ENCODE peak calls at places on chromosomes 4 and X, in ten cellular contexts. B, S, T, X, D, N, U, G, L and V are unnamed samples.

GRCh38 chr4:6362896-6363295 is 93.2 kb downstream of the WFS1 start:
- DNase-seq in G (no peak), S (no peak), N (no peak), D (peak; percentile 17), B (no peak), T (peak; percentile 72), L (peak; percentile 45), U (no peak), X (no peak), V (peak; percentile 29)

GRCh38 chr4:127001898-127002297 is 630.9 kb upstream of the INTU start:
- DNase-seq in N (no peak), U (no peak), G (no peak), L (no peak), D (no peak), T (no peak), B (no peak), X (no peak), S (no peak), V (no peak)

GRCh38 chr4:145302725-145303124 is 122.3 kb upstream of the OTUD4 start:
- DNase-seq in G (peak; percentile 12), X (no peak), T (no peak), N (no peak), D (no peak), S (no peak), L (no peak), B (no peak), U (no peak), V (no peak)

GRCh38 chr4:185276036-185276435 is 66.6 kb downstream of the SNX25 start:
- DNase-seq in U (no peak), L (no peak), T (no peak), N (no peak), G (no peak), D (no peak), X (no peak), B (no peak), S (no peak), V (no peak)

GRCh38 chr4:184306949-184307348 is 89.3 kb upstream of the ENPP6 start:
- DNase-seq in N (no peak), S (no peak), G (no peak), D (no peak), X (peak; percentile 23), L (no peak), B (no peak), T (no peak), U (no peak), V (no peak)

GRCh38 chr4:170109586-170110289 is 20.0 kb upstream of the AADAT start:
- DNase-seq in T (no peak), U (no peak), S (no peak), B (no peak), L (no peak), N (no peak), X (no peak), G (no peak), D (no peak), V (no peak)

GRCh38 chr4:56937262-56937661 is 29.6 kb downstream of the REST start:
- DNase-seq in B (no peak), S (no peak), T (no peak), X (no peak), D (no peak), G (peak; percentile 11), N (no peak), L (no peak), U (no peak), V (no peak)

GRCh38 chr4:86975927-86976326 is 41.1 kb downstream of the AFF1 start:
- DNase-seq in N (no peak), U (no peak), D (no peak), G (no peak), S (no peak), T (no peak), L (no peak), B (no peak), X (no peak), V (no peak)

GRCh38 chr4:126664839-126665238 is 967.9 kb upstream of the INTU start:
- DNase-seq in G (no peak), T (no peak), B (no peak), U (no peak), S (no peak), X (no peak), D (no peak), L (no peak), N (no peak), V (no peak)

GRCh38 chr4:109157205-109157604 is 145.3 kb downstream of the COL25A1 start:
- DNase-seq in U (no peak), N (no peak), X (no peak), L (no peak), B (no peak), S (no peak), T (no peak), G (no peak), D (no peak), V (no peak)

GRCh38 chrX:133214316-133214715 is 3.8 kb downstream of the TFDP3 start:
- DNase-seq in S (no peak), G (no peak), N (no peak), X (no peak), U (no peak), L (no peak), D (no peak), B (no peak), T (no peak), V (no peak)

GRCh38 chrX:40057405-40057804 is 40.4 kb downstream of the BCOR start:
- DNase-seq in U (no peak), G (no peak), S (no peak), L (no peak), T (no peak), D (no peak), B (no peak), X (no peak), N (no peak), V (no peak)